ENCODE peak calls at places on chromosome 18, in eight cellular contexts. N is NCI-H69; L is SK-N-DZ; J is HT1080; R is CMK; I is effector CD4-positive, alpha-beta T cell; H is stimulated activated CD4-positive, alpha-beta T cell treated with anti-CD3 and anti-CD28 coated beads, Interleukin-2, amount 100 ng/mL, for 48 hours; K is GM23248. M is an unnamed sample.
A peak's percentile ranks its signal among the peaks of the same experiment; 100 is the strongest.

GRCh38 chr18:28875059-28875458 is 698.1 kb upstream of the CDH2 start:
- DNase-seq in L (no peak), N (no peak), H (no peak), R (no peak), I (no peak), J (no peak), K (peak; percentile 31), M (peak; percentile 75)

GRCh38 chr18:26460449-26461091 is 87.8 kb downstream of the KCTD1 start:
- DNase-seq in R (no peak), K (no peak), J (no peak), N (peak; percentile 49), H (no peak), L (no peak), I (no peak), M (peak; percentile 87)

GRCh38 chr18:44130365-44130942 is 550.2 kb upstream of the SETBP1 start:
- DNase-seq in L (peak; percentile 54), I (no peak), H (no peak), N (peak; percentile 98), K (peak; percentile 49), R (no peak), J (peak; percentile 29), M (peak; percentile 12)

GRCh38 chr18:9475643-9476580 is 599 bp downstream of the RALBP1 start:
- DNase-seq in I (peak; percentile 43), J (peak; percentile 26), K (peak; percentile 63), L (peak; percentile 11), H (peak; percentile 5), R (peak; percentile 41), N (peak; percentile 75), M (peak; percentile 20)

GRCh38 chr18:59057969-59058368 is 81.7 kb upstream of the SEC11C start:
- DNase-seq in J (no peak), N (no peak), L (no peak), R (no peak), H (no peak), K (peak; percentile 94), I (no peak), M (peak; percentile 84)

GRCh38 chr18:8615397-8616025 is 6.3 kb downstream of the RAB12 start:
- DNase-seq in J (peak; percentile 85), H (no peak), K (peak; percentile 94), N (peak; percentile 94), I (no peak), L (peak; percentile 18), R (no peak), M (peak; percentile 95)

GRCh38 chr18:58449366-58449935 is 179.4 kb downstream of the ALPK2 start:
- DNase-seq in L (no peak), J (peak; percentile 33), I (no peak), H (no peak), K (peak; percentile 40), N (no peak), R (no peak), M (no peak)

GRCh38 chr18:45373286-45373880 is 241.9 kb upstream of the SLC14A2 start:
- DNase-seq in L (no peak), I (no peak), K (no peak), H (no peak), R (no peak), J (no peak), N (peak; percentile 32), M (no peak)

GRCh38 chr18:13245481-13246000 is 27.0 kb downstream of the LDLRAD4 start:
- DNase-seq in R (no peak), I (no peak), N (peak; percentile 69), J (no peak), L (no peak), H (no peak), K (no peak), M (no peak)

GRCh38 chr18:22731398-22731797 is 201.7 kb upstream of the RBBP8 start:
- DNase-seq in K (no peak), N (no peak), R (no peak), J (peak; percentile 29), H (no peak), L (no peak), I (no peak), M (no peak)

GRCh38 chr18:6150481-6150880 is 255.2 kb upstream of the TMEM200C start:
- DNase-seq in J (no peak), L (no peak), K (no peak), N (peak; percentile 98), R (no peak), I (no peak), H (no peak), M (no peak)

GRCh38 chr18:48599391-48599790 is 60.6 kb downstream of the CTIF start:
- DNase-seq in R (no peak), N (no peak), J (no peak), I (no peak), K (no peak), H (no peak), L (no peak), M (no peak)

GRCh38 chr18:904135-905090 is at the start of gene ADCYAP1:
- DNase-seq in J (no peak), H (no peak), I (no peak), L (peak; percentile 77), R (no peak), N (peak; percentile 93), K (peak; percentile 40), M (no peak)

GRCh38 chr18:3345885-3346284 is 84.0 kb downstream of the MYL12B start:
- DNase-seq in K (no peak), J (no peak), I (no peak), L (no peak), H (no peak), R (no peak), N (no peak), M (no peak)

GRCh38 chr18:23718243-23718720 is 29.0 kb downstream of the LAMA3 start:
- DNase-seq in I (no peak), L (no peak), N (no peak), J (peak; percentile 28), H (no peak), K (peak; percentile 88), R (no peak), M (peak; percentile 87)

GRCh38 chr18:63523660-63524059 is 18.5 kb upstream of the SERPINB12 start:
- DNase-seq in J (no peak), R (no peak), H (no peak), K (peak; percentile 8), N (peak; percentile 31), I (no peak), L (no peak), M (no peak)

GRCh38 chr18:10949655-10950054 is 199.7 kb downstream of the PIEZO2 start:
- DNase-seq in K (no peak), J (no peak), N (no peak), I (no peak), R (no peak), H (no peak), L (no peak), M (no peak)

GRCh38 chr18:35444636-35445035 is 53.1 kb downstream of the INO80C start:
- DNase-seq in H (no peak), K (no peak), J (no peak), R (no peak), L (no peak), I (no peak), N (no peak), M (no peak)

GRCh38 chr18:74331404-74331803 is 15.8 kb downstream of the C18orf63 start:
- DNase-seq in H (no peak), I (no peak), N (peak; percentile 57), L (no peak), R (no peak), K (peak; percentile 71), J (peak; percentile 64), M (peak; percentile 12)

GRCh38 chr18:7084080-7084765 is 33.4 kb downstream of the LAMA1 start:
- DNase-seq in I (no peak), H (no peak), R (no peak), N (no peak), J (peak; percentile 40), K (peak; percentile 74), L (no peak), M (peak; percentile 64)